ENCODE peak calls at places on chromosomes 11 and 22, in ten cellular contexts. One of them, this sample, is unnamed. For H3K4me1, the result is how much of the 10 kb centered on the place peaks cover.

GRCh38 chr22:32042924-32043323 is at the start of gene SLC5A1:
- DNase-seq in stomach: peak
- DNase-seq in HepG2: no peak
- DNase-seq in testis: no peak
- DNase-seq in suprapubic skin: peak
- DNase-seq in A549: no peak
- DNase-seq in tibial nerve: no peak
- DNase-seq in IMR-90: no peak
- DNase-seq in adrenal gland: no peak
- DNase-seq in uterus: no peak
- DNase-seq in this sample: peak

GRCh38 chr11:86918943-86919342 is 36.3 kb downstream of the FZD4 start:
- DNase-seq in A549: no peak
- DNase-seq in uterus: no peak
- DNase-seq in suprapubic skin: no peak
- DNase-seq in testis: no peak
- DNase-seq in stomach: no peak
- DNase-seq in tibial nerve: no peak
- DNase-seq in IMR-90: no peak
- DNase-seq in adrenal gland: no peak
- DNase-seq in HepG2: no peak
- DNase-seq in this sample: no peak

GRCh38 chr22:44455151-44455962 is 42.7 kb downstream of the RTL6 start:
- DNase-seq in IMR-90: no peak
- DNase-seq in A549: no peak
- DNase-seq in stomach: peak
- DNase-seq in tibial nerve: no peak
- DNase-seq in testis: peak
- DNase-seq in HepG2: no peak
- DNase-seq in uterus: no peak
- DNase-seq in adrenal gland: no peak
- DNase-seq in suprapubic skin: no peak
- DNase-seq in this sample: peak

GRCh38 chr11:44002191-44003093 is 45.3 kb upstream of the ACCSL start:
- DNase-seq in testis: peak
- DNase-seq in stomach: no peak
- DNase-seq in uterus: no peak
- DNase-seq in tibial nerve: no peak
- DNase-seq in suprapubic skin: no peak
- DNase-seq in adrenal gland: peak
- DNase-seq in IMR-90: no peak
- DNase-seq in HepG2: no peak
- DNase-seq in A549: no peak
- DNase-seq in this sample: no peak

GRCh38 chr11:11476971-11477645 is 124.1 kb upstream of the CSNK2A3 start:
- DNase-seq in suprapubic skin: no peak
- DNase-seq in HepG2: no peak
- DNase-seq in adrenal gland: no peak
- DNase-seq in stomach: no peak
- DNase-seq in IMR-90: no peak
- DNase-seq in uterus: no peak
- DNase-seq in tibial nerve: no peak
- DNase-seq in A549: no peak
- DNase-seq in testis: no peak
- DNase-seq in this sample: no peak

GRCh38 chr11:72832301-72833082 is 18.3 kb downstream of the ATG16L2 start:
- DNase-seq in HepG2: no peak
- DNase-seq in adrenal gland: no peak
- DNase-seq in A549: no peak
- DNase-seq in stomach: no peak
- DNase-seq in suprapubic skin: no peak
- DNase-seq in IMR-90: no peak
- DNase-seq in tibial nerve: no peak
- DNase-seq in testis: no peak
- DNase-seq in uterus: no peak
- DNase-seq in this sample: no peak

GRCh38 chr11:111427471-111427912 is 48.4 kb upstream of the POU2AF1 start:
- DNase-seq in suprapubic skin: no peak
- DNase-seq in HepG2: peak
- DNase-seq in uterus: no peak
- DNase-seq in adrenal gland: no peak
- DNase-seq in IMR-90: no peak
- DNase-seq in stomach: no peak
- DNase-seq in tibial nerve: no peak
- DNase-seq in A549: no peak
- DNase-seq in testis: no peak
- DNase-seq in this sample: no peak

GRCh38 chr22:26581026-26581425 is 8.9 kb downstream of the TPST2 start:
- DNase-seq in testis: no peak
- DNase-seq in HepG2: no peak
- DNase-seq in suprapubic skin: no peak
- DNase-seq in uterus: no peak
- DNase-seq in A549: no peak
- DNase-seq in tibial nerve: no peak
- DNase-seq in stomach: no peak
- DNase-seq in IMR-90: no peak
- DNase-seq in adrenal gland: no peak
- DNase-seq in this sample: no peak

GRCh38 chr11:75518204-75518549 is 7.6 kb downstream of the GDPD5 start:
- DNase-seq in suprapubic skin: no peak
- DNase-seq in tibial nerve: no peak
- DNase-seq in uterus: no peak
- DNase-seq in stomach: no peak
- DNase-seq in testis: no peak
- DNase-seq in adrenal gland: no peak
- DNase-seq in IMR-90: no peak
- DNase-seq in A549: no peak
- DNase-seq in HepG2: no peak
- DNase-seq in this sample: no peak

GRCh38 chr22:44616882-44617655 is 84.9 kb upstream of the PRR5 start:
- DNase-seq in uterus: no peak
- DNase-seq in suprapubic skin: no peak
- DNase-seq in A549: no peak
- DNase-seq in stomach: no peak
- DNase-seq in testis: no peak
- DNase-seq in IMR-90: no peak
- DNase-seq in HepG2: no peak
- DNase-seq in tibial nerve: no peak
- DNase-seq in adrenal gland: no peak
- DNase-seq in this sample: no peak

GRCh38 chr11:37748641-37749040 is 1150.6 kb upstream of the RAG2 start:
- DNase-seq in IMR-90: no peak
- DNase-seq in adrenal gland: no peak
- DNase-seq in suprapubic skin: no peak
- DNase-seq in HepG2: no peak
- DNase-seq in stomach: no peak
- DNase-seq in testis: no peak
- DNase-seq in uterus: no peak
- DNase-seq in tibial nerve: no peak
- DNase-seq in A549: no peak
- DNase-seq in this sample: no peak

GRCh38 chr11:118610773-118611432 is 3.5 kb downstream of the PHLDB1 start:
- DNase-seq in IMR-90: peak
- DNase-seq in A549: peak
- DNase-seq in suprapubic skin: peak
- DNase-seq in tibial nerve: peak
- DNase-seq in uterus: peak
- DNase-seq in testis: peak
- DNase-seq in adrenal gland: peak
- DNase-seq in stomach: peak
- DNase-seq in HepG2: peak
- DNase-seq in this sample: peak

GRCh38 chr11:77374611-77375031 is 73.1 kb upstream of the GDPD4 start:
- DNase-seq in uterus: no peak
- DNase-seq in tibial nerve: no peak
- DNase-seq in adrenal gland: no peak
- DNase-seq in IMR-90: peak
- DNase-seq in A549: no peak
- DNase-seq in stomach: no peak
- DNase-seq in HepG2: no peak
- DNase-seq in suprapubic skin: no peak
- DNase-seq in testis: no peak
- DNase-seq in this sample: peak

DNA sequence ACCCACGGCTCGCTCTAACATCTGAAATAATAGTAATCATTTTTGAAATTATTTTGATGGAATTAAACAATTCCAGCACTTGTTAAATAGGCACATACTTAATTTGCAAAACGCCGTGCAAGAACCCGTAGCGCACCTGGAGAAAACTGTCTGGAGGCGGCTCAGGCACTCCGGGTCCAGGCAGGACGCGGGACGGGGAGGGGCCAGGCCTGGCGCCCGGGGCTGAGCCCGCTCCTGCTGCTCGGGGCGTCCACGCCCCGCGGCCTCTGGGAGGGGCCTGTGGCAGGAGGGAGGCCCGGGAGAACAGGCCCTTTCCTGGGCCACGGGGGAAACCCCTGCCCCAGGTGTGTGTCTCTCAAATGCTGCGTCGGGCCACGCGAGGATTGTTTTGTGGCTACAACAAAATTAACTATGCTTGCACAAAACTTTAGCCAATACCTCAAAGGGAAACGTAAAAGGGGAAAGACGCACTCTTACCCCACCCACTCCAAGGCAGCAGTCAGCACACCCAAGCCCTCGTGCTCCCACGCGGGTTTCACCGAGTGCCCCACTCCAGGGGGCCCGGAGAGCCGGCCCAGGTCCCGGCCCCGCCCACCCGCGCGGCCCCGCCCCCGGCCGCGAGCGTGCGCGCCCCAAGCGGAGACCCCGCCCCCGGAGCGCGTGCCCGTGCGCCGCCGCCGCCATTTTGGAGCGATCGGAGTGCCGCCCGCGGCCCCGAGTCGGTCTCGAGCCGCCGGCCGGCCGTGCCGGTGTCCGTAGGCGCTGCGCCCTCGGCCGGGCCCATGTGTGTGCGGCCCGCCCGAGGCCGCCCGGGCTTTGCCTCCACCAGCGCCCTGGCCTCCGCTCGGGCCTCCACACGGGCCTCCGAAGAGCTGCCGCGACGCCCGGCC is at the start of gene PPP6R2:
- DNase-seq in suprapubic skin: peak
- DNase-seq in tibial nerve: peak
- DNase-seq in stomach: peak
- DNase-seq in A549: no peak
- DNase-seq in testis: peak
- DNase-seq in IMR-90: peak
- DNase-seq in HepG2: peak
- DNase-seq in adrenal gland: peak
- DNase-seq in uterus: peak
- DNase-seq in this sample: peak
- TF ChIP-seq POLR2A in suprapubic skin: peak
- TF ChIP-seq POLR2A in tibial nerve: peak
- TF ChIP-seq POLR2A in stomach: no peak
- TF ChIP-seq POLR2A in A549: no peak
- TF ChIP-seq POLR2A in testis: no peak
- TF ChIP-seq POLR2A in IMR-90: peak
- TF ChIP-seq POLR2A in HepG2: peak
- TF ChIP-seq POLR2A in adrenal gland: peak
- TF ChIP-seq POLR2A in uterus: peak
- TF ChIP-seq POLR2A in this sample: no peak

GRCh38 chr11:19980388-19980787 is 179.9 kb downstream of the DBX1 start:
- DNase-seq in A549: no peak
- DNase-seq in stomach: no peak
- DNase-seq in adrenal gland: no peak
- DNase-seq in IMR-90: peak
- DNase-seq in tibial nerve: no peak
- DNase-seq in suprapubic skin: no peak
- DNase-seq in HepG2: no peak
- DNase-seq in testis: no peak
- DNase-seq in uterus: no peak
- DNase-seq in this sample: no peak

GRCh38 chr11:19979519-19979845 is 180.8 kb downstream of the DBX1 start:
- DNase-seq in IMR-90: no peak
- DNase-seq in stomach: no peak
- DNase-seq in testis: no peak
- DNase-seq in tibial nerve: no peak
- DNase-seq in HepG2: no peak
- DNase-seq in A549: no peak
- DNase-seq in suprapubic skin: no peak
- DNase-seq in uterus: no peak
- DNase-seq in adrenal gland: no peak
- DNase-seq in this sample: no peak

GRCh38 chr11:19980957-19981669 is 179.2 kb downstream of the DBX1 start:
- DNase-seq in uterus: peak
- DNase-seq in testis: no peak
- DNase-seq in A549: no peak
- DNase-seq in IMR-90: peak
- DNase-seq in HepG2: peak
- DNase-seq in suprapubic skin: no peak
- DNase-seq in stomach: no peak
- DNase-seq in adrenal gland: no peak
- DNase-seq in tibial nerve: no peak
- DNase-seq in this sample: peak

GRCh38 chr11:19977941-19978340 is 182.3 kb downstream of the DBX1 start:
- DNase-seq in HepG2: no peak
- DNase-seq in uterus: no peak
- DNase-seq in IMR-90: no peak
- DNase-seq in suprapubic skin: no peak
- DNase-seq in tibial nerve: no peak
- DNase-seq in testis: no peak
- DNase-seq in A549: no peak
- DNase-seq in stomach: no peak
- DNase-seq in adrenal gland: no peak
- DNase-seq in this sample: no peak

GRCh38 chr11:19978668-19979518 is 181.4 kb downstream of the DBX1 start:
- DNase-seq in HepG2: peak
- DNase-seq in IMR-90: peak
- DNase-seq in testis: no peak
- DNase-seq in uterus: peak
- DNase-seq in suprapubic skin: no peak
- DNase-seq in adrenal gland: no peak
- DNase-seq in tibial nerve: no peak
- DNase-seq in A549: peak
- DNase-seq in stomach: no peak
- DNase-seq in this sample: no peak
- H3K4me1 ChIP-seq in HepG2: half or more
- H3K4me1 ChIP-seq in IMR-90: under half
- H3K4me1 ChIP-seq in testis: under half
- H3K4me1 ChIP-seq in uterus: under half
- H3K4me1 ChIP-seq in suprapubic skin: under half
- H3K4me1 ChIP-seq in adrenal gland: under half
- H3K4me1 ChIP-seq in tibial nerve: under half
- H3K4me1 ChIP-seq in A549: half or more
- H3K4me1 ChIP-seq in stomach: half or more
- H3K4me1 ChIP-seq in this sample: under half

GRCh38 chr11:1460396-1460795 is 26.2 kb downstream of the MOB2 start:
- DNase-seq in suprapubic skin: no peak
- DNase-seq in A549: no peak
- DNase-seq in stomach: peak
- DNase-seq in uterus: peak
- DNase-seq in tibial nerve: peak
- DNase-seq in IMR-90: peak
- DNase-seq in adrenal gland: peak
- DNase-seq in HepG2: no peak
- DNase-seq in testis: peak
- DNase-seq in this sample: peak
- TF ChIP-seq POLR2A in suprapubic skin: no peak
- TF ChIP-seq POLR2A in A549: no peak
- TF ChIP-seq POLR2A in stomach: no peak
- TF ChIP-seq POLR2A in uterus: no peak
- TF ChIP-seq POLR2A in tibial nerve: no peak
- TF ChIP-seq POLR2A in IMR-90: no peak
- TF ChIP-seq POLR2A in adrenal gland: no peak
- TF ChIP-seq POLR2A in HepG2: no peak
- TF ChIP-seq POLR2A in testis: no peak
- TF ChIP-seq POLR2A in this sample: no peak

GRCh38 chr22:42992886-42993479 is 22.0 kb downstream of the PACSIN2 start:
- DNase-seq in testis: no peak
- DNase-seq in IMR-90: no peak
- DNase-seq in HepG2: no peak
- DNase-seq in stomach: peak
- DNase-seq in A549: no peak
- DNase-seq in uterus: no peak
- DNase-seq in suprapubic skin: peak
- DNase-seq in tibial nerve: no peak
- DNase-seq in adrenal gland: no peak
- DNase-seq in this sample: no peak
- H3K4me1 ChIP-seq in testis: under half
- H3K4me1 ChIP-seq in IMR-90: under half
- H3K4me1 ChIP-seq in HepG2: half or more
- H3K4me1 ChIP-seq in stomach: half or more
- H3K4me1 ChIP-seq in A549: half or more
- H3K4me1 ChIP-seq in uterus: under half
- H3K4me1 ChIP-seq in suprapubic skin: half or more
- H3K4me1 ChIP-seq in tibial nerve: half or more
- H3K4me1 ChIP-seq in adrenal gland: half or more
- H3K4me1 ChIP-seq in this sample: half or more